ENCODE peak calls at places on chromosomes 7 and 10, in nine cellular contexts. M is body of pancreas; A is fibroblast of villous mesenchyme; I is fibroblast of the conjunctiva; O is astrocyte of the spinal cord; D is RPMI7951; V is naive thymus-derived CD8-positive, alpha-beta T cell; S is substantia nigra; Q is activated CD8-positive, alpha-beta T cell treated with anti-CD3 and anti-CD28 coated beads for 36 hours. N is an unnamed sample.

GRCh38 chr10:34918060-34918840 is 103.2 kb upstream of the PARD3 start:
- DNase-seq in M (no peak), A (no peak), I (no peak), O (no peak), D (no peak), V (no peak), S (no peak), Q (no peak), N (no peak)

GRCh38 chr10:35447693-35448407 is 111.5 kb downstream of the CCNY start:
- DNase-seq in M (peak), A (peak), I (no peak), O (peak), D (peak), V (no peak), S (no peak), Q (peak), N (peak)

GRCh38 chr7:147584771-147585193 is 1005.8 kb upstream of the C7orf33 start:
- DNase-seq in M (no peak), A (no peak), I (no peak), O (no peak), D (no peak), V (no peak), S (no peak), Q (no peak), N (no peak)

GRCh38 chr7:17942231-17942630 is 1.9 kb upstream of the SNX13 start:
- DNase-seq in M (no peak), A (no peak), I (no peak), O (no peak), D (no peak), V (no peak), S (no peak), Q (no peak), N (no peak)

GRCh38 chr10:132535065-132535651 is 2.4 kb upstream of the INPP5A start:
- DNase-seq in M (no peak), A (no peak), I (no peak), O (no peak), D (no peak), V (no peak), S (no peak), Q (no peak), N (no peak)

GRCh38 chr7:129843982-129844840 is 108.5 kb downstream of the UBE2H start:
- DNase-seq in M (no peak), A (peak), I (no peak), O (no peak), D (peak), V (no peak), S (no peak), Q (peak), N (no peak)

GRCh38 chr7:124996778-124997177 is 67.2 kb upstream of the POT1 start:
- DNase-seq in M (no peak), A (no peak), I (no peak), O (no peak), D (no peak), V (no peak), S (no peak), Q (no peak), N (peak)

GRCh38 chr10:97456686-97457065 is 10.7 kb downstream of the ZDHHC16 start:
- DNase-seq in M (no peak), A (no peak), I (no peak), O (no peak), D (no peak), V (no peak), S (no peak), Q (no peak), N (no peak)

GRCh38 chr10:121956111-121957061 is 18.6 kb downstream of the NSMCE4A start:
- DNase-seq in M (no peak), A (peak), I (no peak), O (peak), D (peak), V (no peak), S (no peak), Q (no peak), N (peak)

GRCh38 chr10:121914661-121915060 is 13.2 kb downstream of the ATE1 start:
- DNase-seq in M (no peak), A (no peak), I (no peak), O (no peak), D (no peak), V (no peak), S (no peak), Q (no peak), N (no peak)

GRCh38 chr7:33500590-33500989 is 371.2 kb downstream of the BBS9 start:
- DNase-seq in M (no peak), A (no peak), I (no peak), O (no peak), D (no peak), V (no peak), S (no peak), Q (no peak), N (peak)

GRCh38 chr7:151894131-151895007 is 17.5 kb upstream of the PRKAG2 start:
- DNase-seq in M (no peak), A (no peak), I (no peak), O (no peak), D (no peak), V (no peak), S (no peak), Q (no peak), N (no peak)

GRCh38 chr10:23469596-23470237 is 30.8 kb downstream of the OTUD1 start:
- DNase-seq in M (peak), A (no peak), I (no peak), O (no peak), D (no peak), V (no peak), S (no peak), Q (no peak), N (no peak)